ENCODE peak calls at places on chromosomes 2 and 18, in nine cellular contexts. One of them, this sample, is unnamed.

GRCh38 chr18:43125471-43125870 is 10.0 kb upstream of the RIT2 start:
- DNase-seq in activated gamma-delta T cell: no peak
- DNase-seq in activated T-helper 1 cell treated with Interleukin-2 at 50 U/mL for 16 hours: no peak
- DNase-seq in AG09319: no peak
- DNase-seq in hypothalamus: no peak
- DNase-seq in T-helper 1 cell: no peak
- DNase-seq in aorta: no peak
- DNase-seq in T-helper 17 cell: no peak
- DNase-seq in A549: no peak
- DNase-seq in this sample: no peak

GRCh38 chr18:8990276-8991031 is 112.0 kb upstream of the NDUFV2 start:
- DNase-seq in A549: no peak
- DNase-seq in aorta: no peak
- DNase-seq in activated T-helper 1 cell treated with Interleukin-2 at 50 U/mL for 16 hours: no peak
- DNase-seq in AG09319: peak
- DNase-seq in T-helper 17 cell: no peak
- DNase-seq in hypothalamus: peak
- DNase-seq in activated gamma-delta T cell: no peak
- DNase-seq in T-helper 1 cell: no peak
- DNase-seq in this sample: peak

GRCh38 chr2:100260712-100261620 is 61.3 kb downstream of the LONRF2 start:
- DNase-seq in T-helper 1 cell: no peak
- DNase-seq in AG09319: peak
- DNase-seq in hypothalamus: peak
- DNase-seq in aorta: peak
- DNase-seq in activated gamma-delta T cell: no peak
- DNase-seq in A549: peak
- DNase-seq in T-helper 17 cell: no peak
- DNase-seq in activated T-helper 1 cell treated with Interleukin-2 at 50 U/mL for 16 hours: no peak
- DNase-seq in this sample: peak

GRCh38 chr2:188765522-188765921 is 208.7 kb upstream of the COL3A1 start:
- DNase-seq in T-helper 17 cell: no peak
- DNase-seq in activated T-helper 1 cell treated with Interleukin-2 at 50 U/mL for 16 hours: no peak
- DNase-seq in aorta: no peak
- DNase-seq in T-helper 1 cell: no peak
- DNase-seq in hypothalamus: no peak
- DNase-seq in A549: peak
- DNase-seq in activated gamma-delta T cell: no peak
- DNase-seq in AG09319: no peak
- DNase-seq in this sample: peak

GRCh38 chr2:71789556-71790219 is 336.3 kb downstream of the DYSF start:
- DNase-seq in A549: peak
- DNase-seq in hypothalamus: no peak
- DNase-seq in activated gamma-delta T cell: no peak
- DNase-seq in aorta: no peak
- DNase-seq in activated T-helper 1 cell treated with Interleukin-2 at 50 U/mL for 16 hours: no peak
- DNase-seq in AG09319: no peak
- DNase-seq in T-helper 17 cell: no peak
- DNase-seq in T-helper 1 cell: no peak
- DNase-seq in this sample: peak

GRCh38 chr18:75201936-75202335 is 7.0 kb downstream of the PTGR3 start:
- DNase-seq in A549: no peak
- DNase-seq in activated gamma-delta T cell: no peak
- DNase-seq in T-helper 1 cell: no peak
- DNase-seq in AG09319: no peak
- DNase-seq in activated T-helper 1 cell treated with Interleukin-2 at 50 U/mL for 16 hours: no peak
- DNase-seq in hypothalamus: no peak
- DNase-seq in T-helper 17 cell: no peak
- DNase-seq in aorta: no peak
- DNase-seq in this sample: peak

GRCh38 chr2:200746301-200746700 is 65.4 kb upstream of the BZW1 start:
- DNase-seq in T-helper 1 cell: no peak
- DNase-seq in activated T-helper 1 cell treated with Interleukin-2 at 50 U/mL for 16 hours: no peak
- DNase-seq in aorta: no peak
- DNase-seq in hypothalamus: no peak
- DNase-seq in A549: no peak
- DNase-seq in T-helper 17 cell: no peak
- DNase-seq in AG09319: no peak
- DNase-seq in activated gamma-delta T cell: no peak
- DNase-seq in this sample: no peak

GRCh38 chr2:182713611-182714010 is 2.4 kb upstream of the DNAJC10 start:
- DNase-seq in T-helper 1 cell: no peak
- DNase-seq in A549: no peak
- DNase-seq in aorta: no peak
- DNase-seq in T-helper 17 cell: no peak
- DNase-seq in activated T-helper 1 cell treated with Interleukin-2 at 50 U/mL for 16 hours: no peak
- DNase-seq in activated gamma-delta T cell: no peak
- DNase-seq in AG09319: no peak
- DNase-seq in hypothalamus: no peak
- DNase-seq in this sample: no peak

GRCh38 chr2:2098458-2099167 is 232.5 kb downstream of the MYT1L start:
- DNase-seq in T-helper 17 cell: no peak
- DNase-seq in activated T-helper 1 cell treated with Interleukin-2 at 50 U/mL for 16 hours: no peak
- DNase-seq in AG09319: no peak
- DNase-seq in hypothalamus: no peak
- DNase-seq in aorta: no peak
- DNase-seq in T-helper 1 cell: no peak
- DNase-seq in activated gamma-delta T cell: no peak
- DNase-seq in A549: no peak
- DNase-seq in this sample: no peak

GRCh38 chr2:128604045-128604444 is 285.4 kb upstream of the HS6ST1 start:
- DNase-seq in T-helper 17 cell: no peak
- DNase-seq in hypothalamus: no peak
- DNase-seq in aorta: no peak
- DNase-seq in activated gamma-delta T cell: no peak
- DNase-seq in activated T-helper 1 cell treated with Interleukin-2 at 50 U/mL for 16 hours: no peak
- DNase-seq in T-helper 1 cell: no peak
- DNase-seq in AG09319: no peak
- DNase-seq in A549: no peak
- DNase-seq in this sample: no peak

GRCh38 chr2:109217362-109218086 is 88.5 kb downstream of the SH3RF3 start:
- DNase-seq in AG09319: peak
- DNase-seq in activated T-helper 1 cell treated with Interleukin-2 at 50 U/mL for 16 hours: no peak
- DNase-seq in activated gamma-delta T cell: no peak
- DNase-seq in hypothalamus: no peak
- DNase-seq in A549: no peak
- DNase-seq in aorta: no peak
- DNase-seq in T-helper 1 cell: peak
- DNase-seq in T-helper 17 cell: no peak
- DNase-seq in this sample: peak

GRCh38 chr2:178632729-178633128 is 152.5 kb downstream of the PLEKHA3 start:
- DNase-seq in AG09319: no peak
- DNase-seq in aorta: no peak
- DNase-seq in activated gamma-delta T cell: no peak
- DNase-seq in A549: no peak
- DNase-seq in T-helper 1 cell: no peak
- DNase-seq in activated T-helper 1 cell treated with Interleukin-2 at 50 U/mL for 16 hours: no peak
- DNase-seq in hypothalamus: no peak
- DNase-seq in T-helper 17 cell: no peak
- DNase-seq in this sample: no peak